ENCODE peak calls at places on chromosomes 5 and 9, in nine cellular contexts. L is GOT3; U is stimulated activated CD4-positive, alpha-beta T cell treated with anti-CD3 and anti-CD28 coated beads, Interleukin-1b, Interleukin-23, amount 100 ng/mL, for 24 hours; O is esophagus squamous epithelium; V is astrocyte; N is G401; P is lung microvascular endothelial cell; Z is stimulated activated CD8-positive, alpha-beta memory T cell treated with anti-CD3 and anti-CD28 coated beads, Interleukin-15, amount 100 ng/mL, for 48 hours; I is glomerular endothelial cell. M is an unnamed sample.

GRCh38 chr5:109709225-109709624 is 19.5 kb downstream of the MAN2A1 start:
- DNase-seq in L (no peak), P (no peak), U (no peak), O (no peak), N (no peak), I (no peak), V (no peak), Z (no peak), M (no peak)

GRCh38 chr9:127122176-127123151 is at the start of gene ANGPTL2:
- DNase-seq in Z (no peak), L (peak), N (peak), O (peak), U (peak), P (peak), I (no peak), V (peak), M (peak)

GRCh38 chr5:133827830-133828229 is 140.6 kb downstream of the C5orf15 start:
- DNase-seq in I (no peak), U (no peak), Z (no peak), P (no peak), N (no peak), O (no peak), V (no peak), L (no peak), M (no peak)

GRCh38 chr5:33894566-33894965 is 2.8 kb upstream of the ADAMTS12 start:
- DNase-seq in O (no peak), U (no peak), L (no peak), I (no peak), P (no peak), V (peak), N (no peak), Z (no peak), M (no peak)

GRCh38 chr5:84715087-84715486 is 330.4 kb upstream of the EDIL3 start:
- DNase-seq in L (no peak), N (no peak), O (no peak), U (no peak), V (no peak), P (no peak), I (no peak), Z (no peak), M (no peak)

GRCh38 chr9:104269996-104270963 is 176.2 kb downstream of the SMC2 start:
- DNase-seq in U (no peak), P (no peak), Z (no peak), V (no peak), I (no peak), N (no peak), O (no peak), L (no peak), M (no peak)

GRCh38 chr9:93126151-93126781 is 7.8 kb downstream of the NINJ1 start:
- DNase-seq in V (no peak), I (no peak), O (no peak), P (no peak), L (no peak), N (peak), U (no peak), Z (no peak), M (peak)

GRCh38 chr5:14879985-14880589 is 8.5 kb upstream of the ANKH start:
- DNase-seq in V (peak), O (no peak), N (no peak), I (no peak), U (no peak), L (no peak), Z (no peak), P (no peak), M (no peak)